ENCODE peak calls at places on chromosomes 13 and 19, in eight cellular contexts. One of them, this sample, is unnamed. For H3K9me3, the result is how much of the 10 kb centered on the place peaks cover.

GRCh38 chr19:14394167-14394566 is 12.9 kb downstream of the ADGRE5 start:
- DNase-seq in fibroblast of lung: no peak
- DNase-seq in GM23248: no peak
- DNase-seq in aorta: no peak
- DNase-seq in thoracic aorta: no peak
- DNase-seq in tibial nerve: no peak
- DNase-seq in CD4-positive, CD25-positive, alpha-beta regulatory T cell: no peak
- DNase-seq in body of pancreas: no peak
- DNase-seq in this sample: no peak

GRCh38 chr19:49389406-49389805 is 1.4 kb downstream of the KASH5 start:
- DNase-seq in body of pancreas: no peak
- DNase-seq in CD4-positive, CD25-positive, alpha-beta regulatory T cell: no peak
- DNase-seq in tibial nerve: no peak
- DNase-seq in GM23248: no peak
- DNase-seq in aorta: no peak
- DNase-seq in thoracic aorta: no peak
- DNase-seq in fibroblast of lung: no peak
- DNase-seq in this sample: no peak

GRCh38 chr13:110812111-110812868 is 98.8 kb downstream of the ING1 start:
- DNase-seq in body of pancreas: no peak
- DNase-seq in GM23248: peak
- DNase-seq in thoracic aorta: no peak
- DNase-seq in CD4-positive, CD25-positive, alpha-beta regulatory T cell: no peak
- DNase-seq in fibroblast of lung: peak
- DNase-seq in aorta: no peak
- DNase-seq in tibial nerve: no peak
- DNase-seq in this sample: no peak

GRCh38 chr13:73782781-73783180 is 351.4 kb downstream of the KLF12 start:
- DNase-seq in GM23248: no peak
- DNase-seq in fibroblast of lung: peak
- DNase-seq in thoracic aorta: no peak
- DNase-seq in tibial nerve: no peak
- DNase-seq in body of pancreas: no peak
- DNase-seq in aorta: no peak
- DNase-seq in CD4-positive, CD25-positive, alpha-beta regulatory T cell: no peak
- DNase-seq in this sample: no peak

GRCh38 chr19:53467138-53467502 is 413 bp upstream of the ZNF813 start:
- DNase-seq in GM23248: no peak
- DNase-seq in thoracic aorta: no peak
- DNase-seq in CD4-positive, CD25-positive, alpha-beta regulatory T cell: no peak
- DNase-seq in fibroblast of lung: no peak
- DNase-seq in body of pancreas: no peak
- DNase-seq in aorta: peak
- DNase-seq in tibial nerve: no peak
- DNase-seq in this sample: no peak

GRCh38 chr19:11986754-11987153 is 21.9 kb downstream of the ZNF763 start:
- DNase-seq in GM23248: no peak
- DNase-seq in thoracic aorta: no peak
- DNase-seq in fibroblast of lung: no peak
- DNase-seq in CD4-positive, CD25-positive, alpha-beta regulatory T cell: no peak
- DNase-seq in tibial nerve: no peak
- DNase-seq in aorta: no peak
- DNase-seq in body of pancreas: peak
- DNase-seq in this sample: no peak

GRCh38 chr19:36121486-36122124 is 6.3 kb downstream of the TBCB start:
- DNase-seq in aorta: no peak
- DNase-seq in GM23248: no peak
- DNase-seq in body of pancreas: no peak
- DNase-seq in CD4-positive, CD25-positive, alpha-beta regulatory T cell: no peak
- DNase-seq in tibial nerve: no peak
- DNase-seq in fibroblast of lung: no peak
- DNase-seq in thoracic aorta: no peak
- DNase-seq in this sample: no peak

GRCh38 chr13:51999525-51999924 is 11.7 kb downstream of the ATP7B start:
- DNase-seq in thoracic aorta: no peak
- DNase-seq in tibial nerve: no peak
- DNase-seq in body of pancreas: peak
- DNase-seq in fibroblast of lung: peak
- DNase-seq in GM23248: peak
- DNase-seq in aorta: peak
- DNase-seq in CD4-positive, CD25-positive, alpha-beta regulatory T cell: no peak
- DNase-seq in this sample: no peak

GRCh38 chr19:33725567-33725966 is 71.1 kb upstream of the KCTD15 start:
- DNase-seq in aorta: no peak
- DNase-seq in thoracic aorta: no peak
- DNase-seq in tibial nerve: no peak
- DNase-seq in CD4-positive, CD25-positive, alpha-beta regulatory T cell: no peak
- DNase-seq in body of pancreas: no peak
- DNase-seq in fibroblast of lung: no peak
- DNase-seq in GM23248: no peak
- DNase-seq in this sample: no peak

GRCh38 chr19:44003461-44004134 is 841 bp downstream of the ZNF230 start:
- DNase-seq in fibroblast of lung: no peak
- DNase-seq in body of pancreas: no peak
- DNase-seq in aorta: no peak
- DNase-seq in CD4-positive, CD25-positive, alpha-beta regulatory T cell: no peak
- DNase-seq in GM23248: peak
- DNase-seq in tibial nerve: no peak
- DNase-seq in thoracic aorta: no peak
- DNase-seq in this sample: no peak

GRCh38 chr13:111388851-111389500 is 68.5 kb downstream of the TEX29 start:
- DNase-seq in aorta: no peak
- DNase-seq in tibial nerve: no peak
- DNase-seq in thoracic aorta: no peak
- DNase-seq in CD4-positive, CD25-positive, alpha-beta regulatory T cell: peak
- DNase-seq in fibroblast of lung: no peak
- DNase-seq in GM23248: no peak
- DNase-seq in body of pancreas: no peak
- DNase-seq in this sample: no peak

GRCh38 chr19:29889702-29890101 is 52.3 kb upstream of the URI1 start:
- DNase-seq in fibroblast of lung: no peak
- DNase-seq in aorta: no peak
- DNase-seq in GM23248: no peak
- DNase-seq in CD4-positive, CD25-positive, alpha-beta regulatory T cell: no peak
- DNase-seq in body of pancreas: no peak
- DNase-seq in thoracic aorta: no peak
- DNase-seq in tibial nerve: no peak
- DNase-seq in this sample: no peak

GRCh38 chr13:27813826-27814225 is 21.5 kb downstream of the GSX1 start:
- DNase-seq in body of pancreas: no peak
- DNase-seq in CD4-positive, CD25-positive, alpha-beta regulatory T cell: no peak
- DNase-seq in tibial nerve: no peak
- DNase-seq in thoracic aorta: no peak
- DNase-seq in aorta: no peak
- DNase-seq in fibroblast of lung: no peak
- DNase-seq in GM23248: no peak
- DNase-seq in this sample: no peak

GRCh38 chr13:80055804-80056203 is 285.1 kb downstream of the SPRY2 start:
- DNase-seq in GM23248: no peak
- DNase-seq in fibroblast of lung: no peak
- DNase-seq in aorta: no peak
- DNase-seq in CD4-positive, CD25-positive, alpha-beta regulatory T cell: no peak
- DNase-seq in thoracic aorta: no peak
- DNase-seq in body of pancreas: no peak
- DNase-seq in tibial nerve: no peak
- DNase-seq in this sample: no peak

GRCh38 chr13:99122171-99122570 is 78.5 kb upstream of the UBAC2 start:
- DNase-seq in CD4-positive, CD25-positive, alpha-beta regulatory T cell: no peak
- DNase-seq in body of pancreas: no peak
- DNase-seq in tibial nerve: no peak
- DNase-seq in aorta: no peak
- DNase-seq in GM23248: no peak
- DNase-seq in fibroblast of lung: no peak
- DNase-seq in thoracic aorta: no peak
- DNase-seq in this sample: no peak

GRCh38 chr19:6214881-6215541 is 64.8 kb downstream of the MLLT1 start:
- DNase-seq in thoracic aorta: no peak
- DNase-seq in fibroblast of lung: no peak
- DNase-seq in tibial nerve: no peak
- DNase-seq in CD4-positive, CD25-positive, alpha-beta regulatory T cell: no peak
- DNase-seq in body of pancreas: no peak
- DNase-seq in aorta: peak
- DNase-seq in GM23248: no peak
- DNase-seq in this sample: no peak

GRCh38 chr13:102376314-102376713 is 25.5 kb downstream of the FGF14 start:
- DNase-seq in fibroblast of lung: no peak
- DNase-seq in aorta: no peak
- DNase-seq in thoracic aorta: no peak
- DNase-seq in tibial nerve: no peak
- DNase-seq in body of pancreas: no peak
- DNase-seq in GM23248: no peak
- DNase-seq in CD4-positive, CD25-positive, alpha-beta regulatory T cell: no peak
- DNase-seq in this sample: no peak

GRCh38 chr13:26017932-26018690 is 33.7 kb downstream of the SHISA2 start:
- DNase-seq in CD4-positive, CD25-positive, alpha-beta regulatory T cell: no peak
- DNase-seq in body of pancreas: no peak
- DNase-seq in thoracic aorta: no peak
- DNase-seq in aorta: no peak
- DNase-seq in tibial nerve: no peak
- DNase-seq in GM23248: peak
- DNase-seq in fibroblast of lung: no peak
- DNase-seq in this sample: no peak

GRCh38 chr13:29162638-29163037 is 342.5 kb downstream of the MTUS2 start:
- DNase-seq in aorta: no peak
- DNase-seq in fibroblast of lung: peak
- DNase-seq in thoracic aorta: no peak
- DNase-seq in body of pancreas: no peak
- DNase-seq in tibial nerve: no peak
- DNase-seq in GM23248: peak
- DNase-seq in CD4-positive, CD25-positive, alpha-beta regulatory T cell: no peak
- DNase-seq in this sample: no peak

GRCh38 chr19:54804571-54804970 is 1.2 kb downstream of the KIR2DL4 start:
- DNase-seq in GM23248: no peak
- DNase-seq in thoracic aorta: no peak
- DNase-seq in CD4-positive, CD25-positive, alpha-beta regulatory T cell: no peak
- DNase-seq in fibroblast of lung: no peak
- DNase-seq in aorta: no peak
- DNase-seq in tibial nerve: no peak
- DNase-seq in body of pancreas: no peak
- DNase-seq in this sample: no peak
- H3K9me3 ChIP-seq in GM23248: under half
- H3K9me3 ChIP-seq in thoracic aorta: under half
- H3K9me3 ChIP-seq in CD4-positive, CD25-positive, alpha-beta regulatory T cell: under half
- H3K9me3 ChIP-seq in fibroblast of lung: under half
- H3K9me3 ChIP-seq in aorta: under half
- H3K9me3 ChIP-seq in tibial nerve: under half
- H3K9me3 ChIP-seq in body of pancreas: under half
- H3K9me3 ChIP-seq in this sample: under half

GRCh38 chr19:56885173-56885679 is 44.7 kb upstream of the PEG3 start:
- DNase-seq in tibial nerve: no peak
- DNase-seq in body of pancreas: no peak
- DNase-seq in fibroblast of lung: no peak
- DNase-seq in thoracic aorta: no peak
- DNase-seq in aorta: no peak
- DNase-seq in GM23248: no peak
- DNase-seq in CD4-positive, CD25-positive, alpha-beta regulatory T cell: no peak
- DNase-seq in this sample: no peak
- H3K9me3 ChIP-seq in tibial nerve: under half
- H3K9me3 ChIP-seq in body of pancreas: under half
- H3K9me3 ChIP-seq in fibroblast of lung: under half
- H3K9me3 ChIP-seq in thoracic aorta: under half
- H3K9me3 ChIP-seq in aorta: under half
- H3K9me3 ChIP-seq in GM23248: under half
- H3K9me3 ChIP-seq in CD4-positive, CD25-positive, alpha-beta regulatory T cell: under half
- H3K9me3 ChIP-seq in this sample: under half

GRCh38 chr19:47695533-47696262 is 17.5 kb upstream of the EHD2 start:
- DNase-seq in GM23248: no peak
- DNase-seq in thoracic aorta: no peak
- DNase-seq in fibroblast of lung: no peak
- DNase-seq in tibial nerve: no peak
- DNase-seq in aorta: no peak
- DNase-seq in body of pancreas: no peak
- DNase-seq in CD4-positive, CD25-positive, alpha-beta regulatory T cell: no peak
- DNase-seq in this sample: no peak
- H3K9me3 ChIP-seq in GM23248: under half
- H3K9me3 ChIP-seq in thoracic aorta: under half
- H3K9me3 ChIP-seq in fibroblast of lung: under half
- H3K9me3 ChIP-seq in tibial nerve: under half
- H3K9me3 ChIP-seq in aorta: under half
- H3K9me3 ChIP-seq in body of pancreas: under half
- H3K9me3 ChIP-seq in CD4-positive, CD25-positive, alpha-beta regulatory T cell: under half
- H3K9me3 ChIP-seq in this sample: under half

GRCh38 chr13:90386090-90386489 is 961.4 kb upstream of the MIR17HG start:
- DNase-seq in CD4-positive, CD25-positive, alpha-beta regulatory T cell: no peak
- DNase-seq in body of pancreas: no peak
- DNase-seq in GM23248: no peak
- DNase-seq in aorta: no peak
- DNase-seq in thoracic aorta: no peak
- DNase-seq in tibial nerve: no peak
- DNase-seq in fibroblast of lung: no peak
- DNase-seq in this sample: no peak

GRCh38 chr13:90393408-90393807 is 954.1 kb upstream of the MIR17HG start:
- DNase-seq in fibroblast of lung: no peak
- DNase-seq in tibial nerve: no peak
- DNase-seq in thoracic aorta: no peak
- DNase-seq in GM23248: no peak
- DNase-seq in body of pancreas: no peak
- DNase-seq in CD4-positive, CD25-positive, alpha-beta regulatory T cell: no peak
- DNase-seq in aorta: no peak
- DNase-seq in this sample: no peak

GRCh38 chr13:90395348-90395747 is 952.1 kb upstream of the MIR17HG start:
- DNase-seq in body of pancreas: no peak
- DNase-seq in thoracic aorta: no peak
- DNase-seq in fibroblast of lung: no peak
- DNase-seq in tibial nerve: no peak
- DNase-seq in aorta: no peak
- DNase-seq in CD4-positive, CD25-positive, alpha-beta regulatory T cell: no peak
- DNase-seq in GM23248: no peak
- DNase-seq in this sample: no peak

DNA sequence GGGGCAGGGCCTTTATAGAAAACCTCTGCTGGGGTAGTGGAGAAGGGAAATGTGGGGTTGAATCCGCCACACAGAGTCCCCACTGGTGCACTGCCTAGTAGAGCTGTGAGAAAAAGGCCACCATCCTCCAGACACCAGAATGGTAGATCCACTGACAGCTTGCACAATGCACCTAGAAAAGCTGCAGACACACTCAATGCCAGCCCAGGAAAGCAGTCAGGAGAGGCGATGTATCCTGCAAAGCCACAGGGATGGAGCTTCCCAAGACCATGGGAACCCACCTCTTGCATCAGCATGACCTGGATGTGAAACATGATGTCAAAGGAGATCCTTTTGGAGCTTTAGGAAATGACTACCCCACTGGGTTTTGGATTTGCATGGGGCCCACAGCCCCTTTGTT is 958.0 kb upstream of the MIR17HG start:
- DNase-seq in GM23248: no peak
- DNase-seq in aorta: no peak
- DNase-seq in thoracic aorta: no peak
- DNase-seq in tibial nerve: no peak
- DNase-seq in CD4-positive, CD25-positive, alpha-beta regulatory T cell: no peak
- DNase-seq in body of pancreas: no peak
- DNase-seq in fibroblast of lung: no peak
- DNase-seq in this sample: no peak
- H3K9me3 ChIP-seq in GM23248: under half
- H3K9me3 ChIP-seq in aorta: under half
- H3K9me3 ChIP-seq in thoracic aorta: under half
- H3K9me3 ChIP-seq in tibial nerve: under half
- H3K9me3 ChIP-seq in CD4-positive, CD25-positive, alpha-beta regulatory T cell: under half
- H3K9me3 ChIP-seq in body of pancreas: under half
- H3K9me3 ChIP-seq in fibroblast of lung: under half
- H3K9me3 ChIP-seq in this sample: under half